ENCODE peak calls at places on chromosome 10, in six cellular contexts. One of them, this sample, is unnamed.

GRCh38 chr10:22321831-22322662 is 1.1 kb downstream of the BMI1 start:
- DNase-seq in choroid plexus epithelial cell: peak
- DNase-seq in osteocyte: no peak
- DNase-seq in mammary epithelial cell: peak
- DNase-seq in fibroblast of lung: no peak
- DNase-seq in neural progenitor cell: peak
- DNase-seq in this sample: peak

GRCh38 chr10:18400201-18400910 is 251.0 kb downstream of the NSUN6 start:
- DNase-seq in osteocyte: no peak
- DNase-seq in choroid plexus epithelial cell: no peak
- DNase-seq in fibroblast of lung: peak
- DNase-seq in neural progenitor cell: peak
- DNase-seq in mammary epithelial cell: no peak
- DNase-seq in this sample: peak

GRCh38 chr10:75404023-75404334 is 2.4 kb upstream of the ZNF503 start:
- DNase-seq in choroid plexus epithelial cell: no peak
- DNase-seq in mammary epithelial cell: no peak
- DNase-seq in neural progenitor cell: no peak
- DNase-seq in fibroblast of lung: no peak
- DNase-seq in osteocyte: no peak
- DNase-seq in this sample: no peak

GRCh38 chr10:121371836-121372235 is 226.4 kb downstream of the FGFR2 start:
- DNase-seq in fibroblast of lung: no peak
- DNase-seq in mammary epithelial cell: no peak
- DNase-seq in osteocyte: no peak
- DNase-seq in choroid plexus epithelial cell: no peak
- DNase-seq in neural progenitor cell: no peak
- DNase-seq in this sample: no peak

GRCh38 chr10:61759751-61760150 is 97.0 kb downstream of the CABCOCO1 start:
- DNase-seq in neural progenitor cell: no peak
- DNase-seq in fibroblast of lung: no peak
- DNase-seq in osteocyte: no peak
- DNase-seq in mammary epithelial cell: no peak
- DNase-seq in choroid plexus epithelial cell: no peak
- DNase-seq in this sample: no peak

GRCh38 chr10:129099486-129099885 is 367.6 kb upstream of the MGMT start:
- DNase-seq in mammary epithelial cell: no peak
- DNase-seq in fibroblast of lung: no peak
- DNase-seq in choroid plexus epithelial cell: no peak
- DNase-seq in osteocyte: peak
- DNase-seq in neural progenitor cell: no peak
- DNase-seq in this sample: no peak

GRCh38 chr10:78931333-78932083 is 137.3 kb upstream of the ZMIZ1 start:
- DNase-seq in osteocyte: peak
- DNase-seq in mammary epithelial cell: peak
- DNase-seq in fibroblast of lung: peak
- DNase-seq in choroid plexus epithelial cell: peak
- DNase-seq in neural progenitor cell: no peak
- DNase-seq in this sample: peak

GRCh38 chr10:112811741-112812551 is 138.1 kb upstream of the TCF7L2 start:
- DNase-seq in osteocyte: no peak
- DNase-seq in neural progenitor cell: peak
- DNase-seq in mammary epithelial cell: peak
- DNase-seq in choroid plexus epithelial cell: peak
- DNase-seq in fibroblast of lung: peak
- DNase-seq in this sample: peak

GRCh38 chr10:120456626-120457430 is at the start of gene PLPP4:
- DNase-seq in choroid plexus epithelial cell: peak
- DNase-seq in mammary epithelial cell: peak
- DNase-seq in neural progenitor cell: peak
- DNase-seq in fibroblast of lung: peak
- DNase-seq in osteocyte: peak
- DNase-seq in this sample: no peak

GRCh38 chr10:74888947-74889661 is 62.7 kb downstream of the KAT6B start:
- DNase-seq in choroid plexus epithelial cell: no peak
- DNase-seq in neural progenitor cell: peak
- DNase-seq in osteocyte: no peak
- DNase-seq in mammary epithelial cell: no peak
- DNase-seq in fibroblast of lung: no peak
- DNase-seq in this sample: no peak

GRCh38 chr10:99709480-99710229 is 22.3 kb downstream of the COX15 start:
- DNase-seq in neural progenitor cell: peak
- DNase-seq in mammary epithelial cell: peak
- DNase-seq in osteocyte: no peak
- DNase-seq in fibroblast of lung: peak
- DNase-seq in choroid plexus epithelial cell: peak
- DNase-seq in this sample: no peak

GRCh38 chr10:118808601-118809371 is 54.0 kb upstream of the CACUL1 start:
- DNase-seq in osteocyte: no peak
- DNase-seq in neural progenitor cell: no peak
- DNase-seq in mammary epithelial cell: no peak
- DNase-seq in fibroblast of lung: no peak
- DNase-seq in choroid plexus epithelial cell: no peak
- DNase-seq in this sample: no peak

GRCh38 chr10:101032637-101033201 is 1.7 kb downstream of the SFXN3 start:
- DNase-seq in neural progenitor cell: peak
- DNase-seq in choroid plexus epithelial cell: peak
- DNase-seq in fibroblast of lung: peak
- DNase-seq in osteocyte: no peak
- DNase-seq in mammary epithelial cell: peak
- DNase-seq in this sample: peak

GRCh38 chr10:98373691-98374090 is 41.3 kb downstream of the PYROXD2 start:
- DNase-seq in mammary epithelial cell: no peak
- DNase-seq in osteocyte: no peak
- DNase-seq in neural progenitor cell: no peak
- DNase-seq in choroid plexus epithelial cell: no peak
- DNase-seq in fibroblast of lung: no peak
- DNase-seq in this sample: no peak

GRCh38 chr10:3398825-3399646 is 226.5 kb upstream of the PITRM1 start:
- DNase-seq in neural progenitor cell: no peak
- DNase-seq in choroid plexus epithelial cell: no peak
- DNase-seq in fibroblast of lung: no peak
- DNase-seq in mammary epithelial cell: peak
- DNase-seq in osteocyte: no peak
- DNase-seq in this sample: peak

GRCh38 chr10:100006241-100006886 is 3.4 kb downstream of the DNMBP start:
- DNase-seq in fibroblast of lung: peak
- DNase-seq in neural progenitor cell: no peak
- DNase-seq in mammary epithelial cell: peak
- DNase-seq in osteocyte: no peak
- DNase-seq in choroid plexus epithelial cell: peak
- DNase-seq in this sample: no peak

GRCh38 chr10:129097776-129098175 is 369.3 kb upstream of the MGMT start:
- DNase-seq in choroid plexus epithelial cell: peak
- DNase-seq in osteocyte: no peak
- DNase-seq in mammary epithelial cell: no peak
- DNase-seq in fibroblast of lung: no peak
- DNase-seq in neural progenitor cell: no peak
- DNase-seq in this sample: no peak

GRCh38 chr10:87064651-87065050 is 30.0 kb downstream of the GLUD1 start:
- DNase-seq in mammary epithelial cell: no peak
- DNase-seq in osteocyte: no peak
- DNase-seq in choroid plexus epithelial cell: no peak
- DNase-seq in neural progenitor cell: no peak
- DNase-seq in fibroblast of lung: no peak
- DNase-seq in this sample: no peak

GRCh38 chr10:132562916-132563456 is 25.4 kb downstream of the INPP5A start:
- DNase-seq in mammary epithelial cell: no peak
- DNase-seq in osteocyte: peak
- DNase-seq in choroid plexus epithelial cell: no peak
- DNase-seq in fibroblast of lung: no peak
- DNase-seq in neural progenitor cell: no peak
- DNase-seq in this sample: no peak

GRCh38 chr10:49055231-49055850 is 60.0 kb downstream of the VSTM4 start:
- DNase-seq in choroid plexus epithelial cell: no peak
- DNase-seq in neural progenitor cell: no peak
- DNase-seq in fibroblast of lung: no peak
- DNase-seq in mammary epithelial cell: no peak
- DNase-seq in osteocyte: no peak
- DNase-seq in this sample: no peak

GRCh38 chr10:24718031-24718855 is 5.4 kb downstream of the ARHGAP21 start:
- DNase-seq in osteocyte: no peak
- DNase-seq in fibroblast of lung: peak
- DNase-seq in choroid plexus epithelial cell: peak
- DNase-seq in mammary epithelial cell: peak
- DNase-seq in neural progenitor cell: no peak
- DNase-seq in this sample: no peak

GRCh38 chr10:73886085-73886529 is 11.8 kb upstream of the CAMK2G start:
- DNase-seq in neural progenitor cell: peak
- DNase-seq in choroid plexus epithelial cell: peak
- DNase-seq in mammary epithelial cell: peak
- DNase-seq in osteocyte: peak
- DNase-seq in fibroblast of lung: peak
- DNase-seq in this sample: peak

GRCh38 chr10:7520496-7521485 is 110.0 kb upstream of the SFMBT2 start:
- DNase-seq in neural progenitor cell: peak
- DNase-seq in fibroblast of lung: no peak
- DNase-seq in choroid plexus epithelial cell: no peak
- DNase-seq in mammary epithelial cell: no peak
- DNase-seq in osteocyte: no peak
- DNase-seq in this sample: no peak

GRCh38 chr10:129760003-129760315 is 204.1 kb downstream of the EBF3 start:
- DNase-seq in neural progenitor cell: no peak
- DNase-seq in fibroblast of lung: no peak
- DNase-seq in osteocyte: peak
- DNase-seq in choroid plexus epithelial cell: no peak
- DNase-seq in mammary epithelial cell: no peak
- DNase-seq in this sample: peak

GRCh38 chr10:102009801-102010425 is 46.1 kb downstream of the ARMH3 start:
- DNase-seq in osteocyte: no peak
- DNase-seq in fibroblast of lung: peak
- DNase-seq in mammary epithelial cell: peak
- DNase-seq in neural progenitor cell: peak
- DNase-seq in choroid plexus epithelial cell: peak
- DNase-seq in this sample: no peak

GRCh38 chr10:81843042-81843441 is 32.0 kb upstream of the NRG3 start:
- DNase-seq in fibroblast of lung: no peak
- DNase-seq in neural progenitor cell: no peak
- DNase-seq in mammary epithelial cell: no peak
- DNase-seq in choroid plexus epithelial cell: peak
- DNase-seq in osteocyte: no peak
- DNase-seq in this sample: no peak

GRCh38 chr10:81838950-81839349 is 36.0 kb upstream of the NRG3 start:
- DNase-seq in osteocyte: no peak
- DNase-seq in choroid plexus epithelial cell: peak
- DNase-seq in mammary epithelial cell: no peak
- DNase-seq in neural progenitor cell: peak
- DNase-seq in fibroblast of lung: no peak
- DNase-seq in this sample: no peak
- TF ChIP-seq CTCF in osteocyte: peak
- TF ChIP-seq CTCF in choroid plexus epithelial cell: peak
- TF ChIP-seq CTCF in mammary epithelial cell: no peak
- TF ChIP-seq CTCF in neural progenitor cell: peak
- TF ChIP-seq CTCF in fibroblast of lung: no peak
- TF ChIP-seq CTCF in this sample: no peak

DNA sequence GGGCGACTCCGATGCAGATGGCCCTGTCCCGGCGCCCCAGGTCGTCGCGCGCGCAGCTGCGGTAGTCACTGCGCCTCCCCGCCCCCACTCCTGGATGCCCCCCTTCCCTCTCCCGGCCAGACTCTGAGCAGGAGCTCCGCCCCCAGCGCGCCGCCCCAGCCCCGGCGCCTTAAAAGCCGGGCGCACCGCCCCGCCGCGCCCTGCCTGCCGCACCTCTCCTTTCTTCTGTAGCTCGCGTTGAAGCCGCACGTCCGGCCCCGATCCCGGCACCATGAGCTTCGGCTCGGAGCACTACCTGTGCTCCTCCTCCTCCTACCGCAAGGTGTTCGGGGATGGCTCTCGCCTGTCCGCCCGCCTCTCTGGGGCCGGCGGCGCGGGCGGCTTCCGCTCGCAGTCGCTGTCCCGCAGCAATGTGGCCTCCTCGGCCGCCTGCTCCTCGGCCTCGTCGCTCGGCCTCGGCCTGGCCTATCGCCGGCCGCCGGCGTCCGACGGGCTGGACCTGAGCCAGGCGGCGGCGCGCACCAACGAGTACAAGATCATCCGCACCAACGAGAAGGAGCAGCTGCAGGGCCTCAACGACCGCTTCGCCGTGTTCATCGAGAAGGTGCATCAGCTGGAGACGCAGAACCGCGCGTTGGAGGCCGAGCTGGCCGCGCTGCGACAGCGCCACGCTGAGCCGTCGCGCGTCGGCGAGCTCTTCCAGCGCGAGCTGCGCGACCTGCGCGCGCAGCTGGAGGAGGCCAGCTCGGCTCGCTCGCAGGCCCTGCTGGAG is at the start of gene INA:
- DNase-seq in mammary epithelial cell: peak
- DNase-seq in neural progenitor cell: peak
- DNase-seq in fibroblast of lung: peak
- DNase-seq in choroid plexus epithelial cell: peak
- DNase-seq in osteocyte: no peak
- DNase-seq in this sample: no peak
- TF ChIP-seq CTCF in mammary epithelial cell: no peak
- TF ChIP-seq CTCF in neural progenitor cell: peak
- TF ChIP-seq CTCF in fibroblast of lung: no peak
- TF ChIP-seq CTCF in choroid plexus epithelial cell: no peak
- TF ChIP-seq CTCF in osteocyte: no peak
- TF ChIP-seq CTCF in this sample: no peak

GRCh38 chr10:71320592-71320991 is 1.5 kb downstream of the SLC29A3 start:
- DNase-seq in osteocyte: no peak
- DNase-seq in fibroblast of lung: no peak
- DNase-seq in neural progenitor cell: no peak
- DNase-seq in choroid plexus epithelial cell: no peak
- DNase-seq in mammary epithelial cell: no peak
- DNase-seq in this sample: no peak

GRCh38 chr10:71321386-71321785 is 2.3 kb downstream of the SLC29A3 start:
- DNase-seq in choroid plexus epithelial cell: no peak
- DNase-seq in mammary epithelial cell: no peak
- DNase-seq in neural progenitor cell: no peak
- DNase-seq in osteocyte: no peak
- DNase-seq in fibroblast of lung: no peak
- DNase-seq in this sample: no peak

GRCh38 chr10:71316786-71317160 is 2.3 kb upstream of the SLC29A3 start:
- DNase-seq in mammary epithelial cell: no peak
- DNase-seq in fibroblast of lung: no peak
- DNase-seq in choroid plexus epithelial cell: no peak
- DNase-seq in neural progenitor cell: peak
- DNase-seq in osteocyte: no peak
- DNase-seq in this sample: no peak

GRCh38 chr10:71319042-71319799 is at the start of gene SLC29A3:
- DNase-seq in choroid plexus epithelial cell: peak
- DNase-seq in neural progenitor cell: peak
- DNase-seq in mammary epithelial cell: peak
- DNase-seq in osteocyte: peak
- DNase-seq in fibroblast of lung: peak
- DNase-seq in this sample: peak

GRCh38 chr10:71319800-71320392 is 837 bp downstream of the SLC29A3 start:
- DNase-seq in mammary epithelial cell: no peak
- DNase-seq in osteocyte: no peak
- DNase-seq in fibroblast of lung: no peak
- DNase-seq in choroid plexus epithelial cell: no peak
- DNase-seq in neural progenitor cell: peak
- DNase-seq in this sample: no peak
- TF ChIP-seq CTCF in mammary epithelial cell: no peak
- TF ChIP-seq CTCF in osteocyte: peak
- TF ChIP-seq CTCF in fibroblast of lung: no peak
- TF ChIP-seq CTCF in choroid plexus epithelial cell: no peak
- TF ChIP-seq CTCF in neural progenitor cell: no peak
- TF ChIP-seq CTCF in this sample: no peak

GRCh38 chr10:125332548-125333208 is 172.3 kb upstream of the CTBP2 start:
- DNase-seq in osteocyte: no peak
- DNase-seq in fibroblast of lung: no peak
- DNase-seq in neural progenitor cell: no peak
- DNase-seq in mammary epithelial cell: no peak
- DNase-seq in choroid plexus epithelial cell: no peak
- DNase-seq in this sample: no peak
- TF ChIP-seq CTCF in osteocyte: no peak
- TF ChIP-seq CTCF in fibroblast of lung: no peak
- TF ChIP-seq CTCF in neural progenitor cell: no peak
- TF ChIP-seq CTCF in mammary epithelial cell: no peak
- TF ChIP-seq CTCF in choroid plexus epithelial cell: no peak
- TF ChIP-seq CTCF in this sample: no peak

This sample was measured in right lobe of liver.